ENCODE peak calls at places on chromosomes 1 and 21, in six cellular contexts. B is PC-3, F is IMR-90, D is fibroblast of pulmonary artery, T is ovary, M is cardiac muscle cell. C is an unnamed sample.

GRCh38 chr1:210233216-210233494 is 559 bp downstream of the SERTAD4 start:
- DNase-seq in T (no peak), D (no peak), F (no peak), M (peak; percentile 24), B (peak; percentile 31), C (no peak)

GRCh38 chr1:55746710-55747109 is 531.5 kb upstream of the USP24 start:
- DNase-seq in D (no peak), F (no peak), M (no peak), B (no peak), T (no peak), C (no peak)

GRCh38 chr1:180691322-180691721 is 59.5 kb downstream of the XPR1 start:
- DNase-seq in D (no peak), M (peak; percentile 7), B (peak; percentile 25), T (no peak), F (peak; percentile 43), C (peak; percentile 52)

GRCh38 chr21:34881894-34882371 is 167.2 kb downstream of the RUNX1 start:
- DNase-seq in M (peak; percentile 76), B (peak; percentile 96), D (peak; percentile 85), F (peak; percentile 92), T (no peak), C (peak; percentile 89)

GRCh38 chr1:40036574-40036973 is 4.0 kb upstream of the CAP1 start:
- DNase-seq in B (peak; percentile 69), D (peak; percentile 78), M (peak; percentile 86), F (peak; percentile 87), T (peak; percentile 77), C (peak; percentile 91)

GRCh38 chr21:41217656-41218380 is 49.9 kb downstream of the BACE2 start:
- DNase-seq in T (no peak), D (peak; percentile 64), B (no peak), F (peak; percentile 74), M (peak; percentile 90), C (peak; percentile 76)

GRCh38 chr1:47569681-47570470 is 132.0 kb downstream of the FOXD2 start:
- DNase-seq in M (peak; percentile 89), D (peak; percentile 85), F (peak; percentile 91), T (no peak), B (peak; percentile 92), C (peak; percentile 91)

GRCh38 chr1:7450772-7451171 is 320.3 kb upstream of the VAMP3 start:
- DNase-seq in M (no peak), D (no peak), F (no peak), B (no peak), T (no peak), C (no peak)

GRCh38 chr1:62144238-62144831 is 50.3 kb upstream of the L1TD1 start:
- DNase-seq in F (peak; percentile 52), M (peak; percentile 69), T (no peak), B (peak; percentile 79), D (peak; percentile 63), C (peak; percentile 69)

GRCh38 chr1:29383972-29384371 is 147.7 kb downstream of the PTPRU start:
- DNase-seq in M (peak; percentile 71), T (no peak), B (peak; percentile 27), D (peak; percentile 76), F (peak; percentile 16), C (peak; percentile 40)

GRCh38 chr1:50156241-50157010 is 47.7 kb downstream of the ELAVL4 start:
- DNase-seq in M (no peak), D (no peak), T (no peak), F (no peak), B (peak; percentile 35), C (no peak)

GRCh38 chr1:35443768-35444518 is 113.3 kb downstream of the KIAA0319L start:
- DNase-seq in M (peak; percentile 30), D (peak; percentile 28), F (peak; percentile 35), B (peak; percentile 14), T (no peak), C (peak; percentile 29)

GRCh38 chr1:6475381-6476133 is 9.6 kb upstream of the TNFRSF25 start:
- DNase-seq in B (peak; percentile 87), F (no peak), D (peak; percentile 36), M (no peak), T (peak; percentile 75), C (peak; percentile 25)

GRCh38 chr1:151368745-151369610 is 3.5 kb downstream of the SELENBP1 start:
- DNase-seq in D (no peak), M (no peak), T (peak; percentile 42), F (no peak), B (no peak), C (no peak)

GRCh38 chr1:176471338-176472121 is 8.6 kb downstream of the PAPPA2 start:
- DNase-seq in B (no peak), T (no peak), M (no peak), D (no peak), F (no peak), C (no peak)

GRCh38 chr1:219066631-219067349 is 106.9 kb upstream of the LYPLAL1 start:
- DNase-seq in D (peak; percentile 82), B (peak; percentile 88), F (peak; percentile 59), M (peak; percentile 77), T (no peak), C (peak; percentile 76)

GRCh38 chr1:51281807-51282206 is 45.7 kb downstream of the RNF11 start:
- DNase-seq in B (no peak), T (no peak), F (no peak), M (no peak), D (no peak), C (no peak)

GRCh38 chr1:213055087-213055591 is 4.1 kb downstream of the RPS6KC1 start:
- DNase-seq in D (peak; percentile 58), M (peak; percentile 50), B (peak; percentile 44), T (no peak), F (peak; percentile 39), C (peak; percentile 45)

GRCh38 chr1:111990026-111990877 is 784 bp upstream of the KCND3 start:
- DNase-seq in D (no peak), T (peak; percentile 41), F (no peak), B (no peak), M (no peak), C (no peak)

GRCh38 chr1:193661385-193661784 is 475.0 kb upstream of the B3GALT2 start:
- DNase-seq in T (no peak), F (no peak), D (no peak), B (no peak), M (no peak), C (no peak)

GRCh38 chr1:239237912-239238311 is 148.5 kb upstream of the CHRM3 start:
- DNase-seq in M (no peak), D (no peak), T (no peak), F (no peak), B (no peak), C (no peak)

GRCh38 chr1:174880171-174880570 is 119.6 kb upstream of the CACYBP start:
- DNase-seq in D (no peak), B (no peak), M (no peak), T (no peak), F (peak; percentile 2), C (no peak)

GRCh38 chr1:174874337-174875053 is 125.3 kb upstream of the CACYBP start:
- DNase-seq in B (no peak), T (no peak), M (no peak), F (no peak), D (no peak), C (no peak)

GRCh38 chr1:174872615-174873058 is 127.1 kb upstream of the CACYBP start:
- DNase-seq in B (peak; percentile 64), D (peak; percentile 6), T (no peak), F (peak; percentile 22), M (no peak), C (peak; percentile 10)

GRCh38 chr1:174875306-174875705 is 124.4 kb upstream of the CACYBP start:
- DNase-seq in T (no peak), M (no peak), F (no peak), D (no peak), B (peak; percentile 82), C (no peak)

DNA sequence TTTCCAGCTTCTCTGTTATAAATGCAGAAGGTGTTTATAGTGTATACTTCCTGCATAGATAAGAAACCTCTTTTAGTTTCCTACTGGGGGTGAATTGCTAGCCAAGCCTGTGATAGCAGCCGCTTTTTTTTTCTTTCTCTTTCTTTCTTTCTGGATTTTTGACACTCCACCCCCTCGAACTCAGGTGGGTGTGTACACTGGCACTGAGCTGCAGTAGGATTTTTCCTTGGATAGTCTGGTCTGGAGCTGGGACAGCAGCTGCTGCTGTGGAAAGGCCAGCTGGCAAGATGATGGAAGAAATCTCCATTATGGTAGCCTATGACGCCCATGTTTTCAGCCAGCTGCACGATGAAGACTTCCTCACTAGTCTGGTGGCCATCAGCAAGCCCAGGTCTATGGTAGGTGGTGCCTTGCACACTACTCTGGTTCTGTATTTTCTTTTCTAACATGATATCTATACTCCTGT is 122.5 kb upstream of the CACYBP start:
- DNase-seq in D (no peak), B (no peak), F (no peak), M (no peak), T (no peak), C (peak; percentile 19)
- H3K4me3 ChIP-seq in D (no peak overlapping the region), B (no peak overlapping the region), F (no peak overlapping the region), M (no peak overlapping the region), T (no peak overlapping the region), C (no peak overlapping the region)

DNA sequence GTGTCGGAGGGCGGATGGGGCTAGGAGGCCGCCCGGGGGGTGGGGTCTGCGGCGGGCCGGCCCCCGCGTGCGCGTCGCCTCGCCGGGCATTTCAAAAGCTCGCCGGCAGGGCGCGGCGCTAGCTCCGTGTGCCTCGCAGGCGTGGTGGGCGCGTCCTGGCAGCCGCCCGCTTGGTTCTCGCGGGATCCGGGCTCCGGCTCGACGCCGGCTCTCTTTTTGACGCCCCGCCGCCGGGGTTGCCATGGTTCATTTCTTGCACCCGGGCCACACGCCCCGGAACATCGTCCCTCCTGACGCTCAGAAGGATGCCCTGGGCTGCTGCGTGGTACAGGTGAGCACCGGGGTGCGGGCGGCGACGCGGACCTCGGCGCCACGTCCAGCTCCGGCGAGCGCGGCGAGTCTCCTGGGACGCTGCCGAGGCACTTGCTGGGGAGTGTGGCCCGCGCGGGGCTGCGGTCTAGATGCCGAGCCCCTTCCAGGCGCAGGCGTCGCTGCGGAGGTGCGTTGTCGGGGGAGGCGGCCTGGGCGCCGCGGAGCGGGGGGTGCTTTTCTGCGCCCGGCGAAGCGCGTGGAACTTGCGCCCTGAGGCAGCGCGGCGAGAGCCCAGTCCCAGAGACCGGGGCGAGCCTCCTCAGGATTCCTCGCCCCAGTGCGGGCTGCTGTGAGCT is at the start of gene ZYG11A:
- DNase-seq in T (peak; percentile 77), M (peak; percentile 88), B (peak; percentile 60), D (peak; percentile 80), F (peak; percentile 77), C (peak; percentile 73)
- TF ChIP-seq CTCF in T (no peak), M (peak; percentile 25), B (no peak), D (no peak), F (peak; percentile 44), C (peak; percentile 20)

DNA sequence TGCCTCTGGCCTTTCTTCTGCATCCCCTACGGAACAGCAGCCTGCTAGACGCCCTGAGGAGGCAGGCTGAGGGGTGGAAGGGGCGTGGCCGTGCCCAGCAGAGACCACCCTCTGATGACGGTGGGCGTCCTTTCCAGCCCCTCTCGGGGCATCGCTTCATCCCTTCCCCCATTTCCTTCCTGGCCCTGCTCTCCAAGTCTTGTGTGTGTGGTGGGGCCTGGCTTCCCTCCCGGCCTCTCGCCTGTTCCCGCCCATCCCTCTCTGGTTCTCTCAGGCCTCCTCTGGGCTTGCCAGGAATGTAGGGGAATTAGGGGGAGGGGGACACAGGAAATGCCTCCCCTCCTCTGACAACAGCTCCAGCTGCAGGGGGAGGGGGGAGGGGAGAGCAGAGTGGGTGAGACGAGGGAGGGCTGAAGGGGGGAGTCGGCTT is 51.1 kb downstream of the SKI start:
- DNase-seq in D (peak; percentile 97), F (peak; percentile 94), B (no peak), M (peak; percentile 98), T (peak; percentile 84), C (peak; percentile 93)
- H3K4me3 ChIP-seq in D (no peak overlapping the region), F (no peak overlapping the region), B (no peak overlapping the region), M (no peak overlapping the region), T (no peak overlapping the region), C (peak overlapping the region; percentile 3)

DNA sequence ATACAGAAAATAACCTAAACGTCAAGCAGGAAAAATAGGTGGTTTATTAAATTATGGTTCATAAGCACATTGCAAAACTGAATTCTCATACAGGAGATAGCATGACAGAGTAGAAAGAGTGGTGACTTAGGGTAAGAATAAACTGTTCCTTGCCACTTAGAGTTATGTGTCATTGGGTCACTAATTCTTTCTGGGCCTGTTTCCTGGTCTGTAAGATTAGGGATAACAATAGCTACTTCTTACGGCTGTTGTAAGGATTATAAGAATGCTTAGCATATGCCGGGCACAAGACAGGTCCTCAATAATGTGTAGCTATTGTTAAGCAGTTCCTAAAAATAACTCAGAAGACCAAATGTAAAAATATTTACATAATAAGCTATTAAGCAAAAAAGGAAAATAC is 24.2 kb downstream of the SNRNP40 start:
- DNase-seq in B (no peak), M (no peak), F (no peak), D (no peak), T (no peak), C (no peak)
- TF ChIP-seq CTCF in B (no peak), M (no peak), F (no peak), D (no peak), T (no peak), C (no peak)